ENCODE peak calls at places on chromosomes 2 and 18, in five cellular contexts. K, H, L, X and T are unnamed samples.

GRCh38 chr18:73842795-73843394 is 304.7 kb downstream of the FBXO15 start:
- DNase-seq in K (peak), H (no peak), L (no peak), X (peak), T (peak)

GRCh38 chr18:79852561-79853302 is 55.0 kb downstream of the KCNG2 start:
- DNase-seq in K (no peak), H (no peak), L (peak), X (peak), T (no peak)

GRCh38 chr2:233866479-233866878 is 1.7 kb downstream of the MSL3B start:
- DNase-seq in K (no peak), H (no peak), L (no peak), X (no peak), T (no peak)

GRCh38 chr2:20113986-20114938 is 62.8 kb upstream of the LAPTM4A start:
- DNase-seq in K (no peak), H (no peak), L (no peak), X (no peak), T (no peak)

GRCh38 chr2:33521791-33522281 is 45.4 kb downstream of the RASGRP3 start:
- DNase-seq in K (no peak), H (no peak), L (peak), X (no peak), T (no peak)

GRCh38 chr2:42754021-42754775 is 9.7 kb downstream of the OXER1 start:
- DNase-seq in K (peak), H (no peak), L (peak), X (no peak), T (no peak)

GRCh38 chr2:106180602-106181001 is 13.5 kb downstream of the UXS1 start:
- DNase-seq in K (no peak), H (no peak), L (no peak), X (no peak), T (no peak)

GRCh38 chr2:218501665-218502064 is 66.5 kb downstream of the USP37 start:
- DNase-seq in K (no peak), H (no peak), L (no peak), X (no peak), T (no peak)

GRCh38 chr2:43343573-43344304 is 117.3 kb upstream of the ZFP36L2 start:
- DNase-seq in K (peak), H (no peak), L (peak), X (peak), T (no peak)

GRCh38 chr2:54176577-54176976 is 61.2 kb downstream of the ACYP2 start:
- DNase-seq in K (peak), H (no peak), L (peak), X (peak), T (peak)

GRCh38 chr18:45384137-45384998 is 230.9 kb upstream of the SLC14A2 start:
- DNase-seq in K (peak), H (no peak), L (peak), X (peak), T (peak)

GRCh38 chr2:127083819-127084503 is 23.0 kb downstream of the BIN1 start:
- DNase-seq in K (no peak), H (no peak), L (peak), X (peak), T (no peak)

GRCh38 chr2:45652090-45653050 is 895 bp downstream of the PRKCE start:
- DNase-seq in K (peak), H (peak), L (peak), X (peak), T (peak)

GRCh38 chr18:44117821-44118220 is 562.9 kb upstream of the SETBP1 start:
- DNase-seq in K (no peak), H (no peak), L (no peak), X (no peak), T (no peak)

GRCh38 chr2:18171191-18172139 is 293.0 kb downstream of the KCNS3 start:
- DNase-seq in K (no peak), H (no peak), L (peak), X (no peak), T (no peak)

GRCh38 chr18:34223893-34224422 is 755 bp downstream of the NOL4 start:
- DNase-seq in K (no peak), H (no peak), L (no peak), X (no peak), T (no peak)

GRCh38 chr2:205660521-205661124 is 21.7 kb upstream of the NRP2 start:
- DNase-seq in K (no peak), H (no peak), L (no peak), X (no peak), T (no peak)

GRCh38 chr2:65129613-65130439 is at the start of gene RAB1A:
- DNase-seq in K (peak), H (peak), L (peak), X (peak), T (peak)

GRCh38 chr2:43905871-43906270 is 67.1 kb downstream of the ABCG8 start:
- DNase-seq in K (no peak), H (no peak), L (no peak), X (no peak), T (no peak)

GRCh38 chr2:204945376-204945775 is 400.1 kb downstream of the PARD3B start:
- DNase-seq in K (no peak), H (no peak), L (no peak), X (no peak), T (no peak)

GRCh38 chr2:30074023-30074422 is 72.8 kb upstream of the YPEL5 start:
- DNase-seq in K (no peak), H (no peak), L (no peak), X (no peak), T (no peak)

GRCh38 chr2:150909090-150909489 is 352.6 kb downstream of the RBM43 start:
- DNase-seq in K (no peak), H (no peak), L (no peak), X (no peak), T (no peak)

GRCh38 chr2:241148891-241149674 is at the start of gene PASK:
- DNase-seq in K (peak), H (peak), L (peak), X (peak), T (peak)

GRCh38 chr2:227479865-227480475 is 8.0 kb downstream of the AGFG1 start:
- DNase-seq in K (no peak), H (no peak), L (no peak), X (no peak), T (no peak)

GRCh38 chr2:10305715-10306114 is 3.0 kb downstream of the HPCAL1 start:
- DNase-seq in K (peak), H (no peak), L (no peak), X (peak), T (no peak)

GRCh38 chr18:12410121-12410520 is 2.4 kb downstream of the PRELID3A start:
- DNase-seq in K (no peak), H (no peak), L (no peak), X (no peak), T (no peak)

DNA sequence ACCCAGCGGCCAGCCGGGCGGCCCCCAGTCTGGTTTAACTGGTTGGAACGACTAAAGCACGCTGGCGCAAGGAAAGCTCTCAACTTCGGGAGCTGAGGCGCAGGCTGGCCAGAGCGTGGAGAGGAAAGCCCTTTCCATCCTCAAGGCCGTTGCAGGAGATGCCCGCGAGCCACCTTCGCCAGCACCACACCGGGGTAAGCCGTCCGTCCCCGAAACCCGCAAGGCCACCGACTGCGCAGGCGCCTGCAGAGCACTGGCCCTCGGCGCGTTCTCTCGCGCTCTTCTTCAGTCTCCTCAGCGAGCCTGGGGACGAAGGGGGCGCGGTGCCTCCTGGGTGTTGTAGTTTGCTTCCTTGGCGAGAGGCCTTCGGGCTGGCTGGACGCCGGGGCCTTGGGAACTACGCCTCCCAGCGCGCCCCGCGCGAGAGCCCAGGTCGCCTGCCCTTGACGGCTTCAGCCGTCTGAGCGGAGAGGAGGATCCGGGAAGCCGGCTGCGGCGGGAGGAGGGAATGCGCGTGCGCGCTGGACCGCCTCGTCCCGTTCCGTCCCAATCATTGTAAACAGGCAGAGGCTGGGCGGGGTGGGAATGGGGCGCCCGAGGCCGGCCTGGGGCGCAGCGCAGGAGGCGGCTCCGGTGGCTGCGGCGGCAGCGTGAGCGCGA is at the start of gene RALBP1:
- DNase-seq in K (peak), H (peak), L (peak), X (peak), T (peak)
- TF ChIP-seq CTCF in K (no peak), H (no peak), L (no peak), X (peak), T (no peak)

GRCh38 chr18:61950371-61950770 is 57.6 kb upstream of the RNF152 start:
- DNase-seq in K (no peak), H (no peak), L (no peak), X (no peak), T (no peak)
- TF ChIP-seq CTCF in K (no peak), H (no peak), L (no peak), X (no peak), T (no peak)

GRCh38 chr2:146734042-146734715 is 1110.7 kb upstream of the ACVR2A start:
- DNase-seq in K (no peak), H (no peak), L (no peak), X (no peak), T (no peak)
- TF ChIP-seq CTCF in K (peak), H (peak), L (peak), X (no peak), T (peak)

DNA sequence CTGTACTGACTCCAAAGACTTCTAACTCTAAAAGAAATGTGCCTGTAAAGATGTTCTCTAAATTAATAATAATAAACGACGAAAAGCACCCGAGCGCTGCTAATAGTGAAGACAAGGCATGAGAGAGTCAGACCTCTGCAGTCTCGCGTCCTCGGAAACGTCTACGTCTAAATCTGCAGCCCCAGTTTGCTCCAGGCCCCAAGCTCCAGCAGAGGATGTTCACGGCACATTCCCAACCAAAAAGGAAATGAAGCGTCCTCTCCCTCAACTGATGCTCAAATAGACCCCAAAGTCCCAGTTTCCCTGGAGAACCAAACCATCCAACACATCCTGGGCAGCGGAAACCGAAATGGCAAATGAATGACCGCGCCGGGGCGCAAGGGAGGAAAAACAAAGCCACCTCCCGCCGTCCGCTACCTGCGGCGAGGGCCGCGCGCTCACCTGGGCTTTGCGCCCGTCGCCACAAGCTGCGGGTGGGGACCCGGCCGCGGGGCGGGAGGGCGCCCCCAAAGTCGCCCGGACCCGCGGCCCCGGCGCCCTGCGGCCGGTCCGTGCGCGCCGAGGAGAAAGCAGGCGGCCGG is 47.1 kb upstream of the CCDC150 start:
- DNase-seq in K (peak), H (peak), L (peak), X (peak), T (peak)
- TF ChIP-seq CTCF in K (no peak), H (no peak), L (no peak), X (no peak), T (no peak)

DNA sequence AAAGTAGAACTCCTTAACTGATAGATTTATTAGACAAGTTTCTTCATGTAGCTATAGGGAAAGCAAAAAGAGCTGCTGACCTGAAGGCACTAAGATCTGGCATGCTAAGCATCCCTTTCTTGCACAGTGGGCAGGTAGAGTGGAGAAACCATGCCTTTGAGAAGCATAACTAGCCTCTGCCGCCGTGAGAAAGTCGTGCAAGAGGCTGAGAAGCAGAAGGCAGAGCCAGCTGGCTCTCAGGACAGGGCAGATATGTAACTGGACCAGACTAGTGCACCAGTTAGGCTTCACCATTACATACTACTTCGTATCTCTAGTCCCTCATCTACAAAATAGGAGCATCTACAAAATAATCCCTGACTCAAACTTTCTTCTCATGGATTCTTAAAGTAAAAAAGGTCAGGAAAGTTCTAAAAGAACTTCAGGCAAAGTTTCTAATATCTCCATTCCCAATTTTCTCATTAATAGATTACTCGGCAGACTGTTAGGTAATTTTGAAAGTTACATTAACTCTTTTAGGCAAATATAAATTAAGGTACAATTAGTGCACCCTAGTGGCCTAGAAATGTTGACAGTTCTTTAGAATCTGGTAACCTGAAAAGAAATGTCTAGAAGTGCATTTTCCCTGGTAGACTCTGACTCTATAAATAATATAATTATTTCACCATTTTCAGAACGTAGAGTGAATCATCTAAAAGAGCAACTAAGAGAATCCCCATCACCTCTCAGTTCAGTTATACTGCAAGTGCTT is 10.3 kb downstream of the ERBB4 start:
- DNase-seq in K (no peak), H (no peak), L (peak), X (no peak), T (no peak)
- TF ChIP-seq CTCF in K (no peak), H (no peak), L (no peak), X (no peak), T (peak)

DNA sequence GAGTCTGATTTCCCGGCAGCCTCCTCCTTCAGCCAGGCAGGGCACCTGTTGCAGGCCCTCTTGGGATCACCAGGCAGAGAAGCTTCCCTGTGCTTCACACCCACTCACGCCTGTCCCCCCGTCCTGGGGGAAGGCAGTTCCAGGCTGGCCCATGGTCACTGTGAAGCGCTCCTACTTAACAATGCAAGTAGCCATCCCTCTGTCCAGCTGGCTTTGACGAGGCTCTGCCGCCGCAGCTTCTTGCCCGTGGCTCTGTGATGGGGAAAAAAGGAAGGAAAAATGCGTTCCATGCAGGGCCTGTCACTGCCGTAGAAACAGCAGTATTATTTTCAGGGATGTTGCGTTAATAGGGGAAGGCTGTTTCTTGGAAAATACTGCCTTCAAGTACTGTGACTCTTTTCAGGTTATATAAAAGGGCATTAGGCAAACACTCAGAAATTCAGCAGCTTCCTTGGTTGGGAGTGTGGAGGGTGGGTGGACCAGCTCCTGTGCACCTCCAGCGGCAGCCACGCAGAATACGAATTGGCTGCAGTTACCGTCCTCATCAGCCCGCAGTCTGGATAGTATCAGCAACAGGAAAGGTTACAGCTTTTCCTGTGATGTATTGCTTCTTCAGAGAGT is 232.3 kb downstream of the KLHL29 start:
- DNase-seq in K (no peak), H (no peak), L (peak), X (peak), T (no peak)
- TF ChIP-seq CTCF in K (no peak), H (no peak), L (peak), X (no peak), T (peak)

GRCh38 chr2:98108110-98108509 is 21.1 kb downstream of the VWA3B start:
- DNase-seq in K (no peak), H (no peak), L (no peak), X (no peak), T (no peak)
- TF ChIP-seq CTCF in K (no peak), H (no peak), L (no peak), X (no peak), T (no peak)

DNA sequence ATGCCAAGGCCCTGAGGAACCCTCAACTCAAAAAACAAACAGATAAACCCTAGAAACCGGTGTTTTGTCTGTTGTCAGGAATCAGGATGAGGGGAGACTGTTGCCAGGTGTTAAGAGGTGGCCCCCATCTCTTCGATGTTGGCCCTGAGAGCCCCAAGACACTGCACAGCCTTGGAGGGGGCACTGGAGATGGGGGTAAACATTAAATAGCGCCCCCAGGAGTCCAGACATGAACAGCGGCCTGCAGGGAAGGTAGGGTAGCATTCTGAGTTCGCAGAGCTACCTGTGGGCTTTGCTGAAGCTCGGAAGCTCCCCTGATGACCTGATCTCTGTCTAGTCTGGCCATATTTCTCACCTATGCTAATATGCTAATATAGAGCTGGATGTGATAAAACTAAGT is 97.6 kb upstream of the SMAD2 start:
- DNase-seq in K (no peak), H (no peak), L (no peak), X (no peak), T (no peak)
- TF ChIP-seq CTCF in K (no peak), H (no peak), L (no peak), X (no peak), T (no peak)

GRCh38 chr2:168375195-168375798 is 80.8 kb upstream of the CERS6 start:
- DNase-seq in K (no peak), H (no peak), L (no peak), X (no peak), T (no peak)
- TF ChIP-seq CTCF in K (no peak), H (no peak), L (peak), X (no peak), T (peak)

GRCh38 chr2:191714925-191715324 is 37.0 kb downstream of the NABP1 start:
- DNase-seq in K (no peak), H (no peak), L (no peak), X (no peak), T (no peak)

GRCh38 chr2:191710411-191710900 is 32.5 kb downstream of the NABP1 start:
- DNase-seq in K (no peak), H (no peak), L (no peak), X (no peak), T (no peak)

GRCh38 chr2:191719261-191719660 is 41.3 kb downstream of the NABP1 start:
- DNase-seq in K (no peak), H (no peak), L (no peak), X (no peak), T (no peak)

GRCh38 chr2:191711621-191712020 is 33.7 kb downstream of the NABP1 start:
- DNase-seq in K (no peak), H (no peak), L (no peak), X (no peak), T (no peak)

GRCh38 chr2:191713837-191714236 is 35.9 kb downstream of the NABP1 start:
- DNase-seq in K (no peak), H (no peak), L (no peak), X (no peak), T (no peak)
- TF ChIP-seq CTCF in K (no peak), H (no peak), L (no peak), X (no peak), T (no peak)